ENCODE peak calls at places on chromosomes 3 and 15, in nine cellular contexts. One of them, this sample, is unnamed.

GRCh38 chr3:71956716-71957115 is 171.8 kb upstream of the PROK2 start:
- DNase-seq in brain microvascular endothelial cell: no peak
- DNase-seq in astrocyte of the spinal cord: no peak
- DNase-seq in activated B cell treated with CpG ODN at 0.5 μM for 24 hours: no peak
- DNase-seq in cardiac muscle cell: no peak
- DNase-seq in K562: peak; percentile 9
- DNase-seq in astrocyte of the cerebellum: no peak
- DNase-seq in OCI-LY7: no peak
- DNase-seq in tibial artery: no peak
- DNase-seq in this sample: no peak

GRCh38 chr15:95765161-95765560 is 565.3 kb upstream of the NR2F2 start:
- DNase-seq in brain microvascular endothelial cell: no peak
- DNase-seq in astrocyte of the spinal cord: no peak
- DNase-seq in activated B cell treated with CpG ODN at 0.5 μM for 24 hours: no peak
- DNase-seq in cardiac muscle cell: no peak
- DNase-seq in K562: no peak
- DNase-seq in astrocyte of the cerebellum: no peak
- DNase-seq in OCI-LY7: no peak
- DNase-seq in tibial artery: no peak
- DNase-seq in this sample: no peak

GRCh38 chr3:34727700-34728099 is 911.6 kb upstream of the ARPP21 start:
- DNase-seq in brain microvascular endothelial cell: no peak
- DNase-seq in astrocyte of the spinal cord: no peak
- DNase-seq in activated B cell treated with CpG ODN at 0.5 μM for 24 hours: no peak
- DNase-seq in cardiac muscle cell: no peak
- DNase-seq in K562: no peak
- DNase-seq in astrocyte of the cerebellum: no peak
- DNase-seq in OCI-LY7: no peak
- DNase-seq in tibial artery: no peak
- DNase-seq in this sample: no peak

GRCh38 chr15:31300981-31301686 is 25.5 kb upstream of the KLF13 start:
- DNase-seq in brain microvascular endothelial cell: no peak
- DNase-seq in astrocyte of the spinal cord: no peak
- DNase-seq in activated B cell treated with CpG ODN at 0.5 μM for 24 hours: no peak
- DNase-seq in cardiac muscle cell: no peak
- DNase-seq in K562: no peak
- DNase-seq in astrocyte of the cerebellum: no peak
- DNase-seq in OCI-LY7: no peak
- DNase-seq in tibial artery: peak; percentile 50
- DNase-seq in this sample: no peak

GRCh38 chr3:183359036-183359435 is 69.4 kb downstream of the MCF2L2 start:
- DNase-seq in brain microvascular endothelial cell: no peak
- DNase-seq in astrocyte of the spinal cord: no peak
- DNase-seq in activated B cell treated with CpG ODN at 0.5 μM for 24 hours: no peak
- DNase-seq in cardiac muscle cell: no peak
- DNase-seq in K562: no peak
- DNase-seq in astrocyte of the cerebellum: no peak
- DNase-seq in OCI-LY7: no peak
- DNase-seq in tibial artery: no peak
- DNase-seq in this sample: no peak

GRCh38 chr15:70132148-70132547 is 34.4 kb upstream of the TLE3 start:
- DNase-seq in brain microvascular endothelial cell: no peak
- DNase-seq in astrocyte of the spinal cord: peak; percentile 45
- DNase-seq in activated B cell treated with CpG ODN at 0.5 μM for 24 hours: no peak
- DNase-seq in cardiac muscle cell: peak; percentile 86
- DNase-seq in K562: no peak
- DNase-seq in astrocyte of the cerebellum: peak; percentile 70
- DNase-seq in OCI-LY7: no peak
- DNase-seq in tibial artery: no peak
- DNase-seq in this sample: no peak

GRCh38 chr3:114011059-114011797 is 45.1 kb downstream of the CCDC191 start:
- DNase-seq in brain microvascular endothelial cell: no peak
- DNase-seq in astrocyte of the spinal cord: no peak
- DNase-seq in activated B cell treated with CpG ODN at 0.5 μM for 24 hours: no peak
- DNase-seq in cardiac muscle cell: no peak
- DNase-seq in K562: no peak
- DNase-seq in astrocyte of the cerebellum: no peak
- DNase-seq in OCI-LY7: peak; percentile 62
- DNase-seq in tibial artery: no peak
- DNase-seq in this sample: no peak

GRCh38 chr3:35663471-35663870 is 24.1 kb downstream of the ARPP21 start:
- DNase-seq in brain microvascular endothelial cell: no peak
- DNase-seq in astrocyte of the spinal cord: no peak
- DNase-seq in activated B cell treated with CpG ODN at 0.5 μM for 24 hours: no peak
- DNase-seq in cardiac muscle cell: no peak
- DNase-seq in K562: no peak
- DNase-seq in astrocyte of the cerebellum: no peak
- DNase-seq in OCI-LY7: no peak
- DNase-seq in tibial artery: no peak
- DNase-seq in this sample: no peak

GRCh38 chr3:107431048-107431297 is 53.7 kb downstream of the CCDC54 start:
- DNase-seq in brain microvascular endothelial cell: no peak
- DNase-seq in astrocyte of the spinal cord: no peak
- DNase-seq in activated B cell treated with CpG ODN at 0.5 μM for 24 hours: no peak
- DNase-seq in cardiac muscle cell: no peak
- DNase-seq in K562: no peak
- DNase-seq in astrocyte of the cerebellum: no peak
- DNase-seq in OCI-LY7: no peak
- DNase-seq in tibial artery: peak; percentile 75
- DNase-seq in this sample: peak; percentile 21

GRCh38 chr15:100723323-100723801 is 121.0 kb downstream of the ASB7 start:
- DNase-seq in brain microvascular endothelial cell: no peak
- DNase-seq in astrocyte of the spinal cord: no peak
- DNase-seq in activated B cell treated with CpG ODN at 0.5 μM for 24 hours: no peak
- DNase-seq in cardiac muscle cell: no peak
- DNase-seq in K562: no peak
- DNase-seq in astrocyte of the cerebellum: no peak
- DNase-seq in OCI-LY7: no peak
- DNase-seq in tibial artery: no peak
- DNase-seq in this sample: no peak

GRCh38 chr3:194740859-194741486 is 55.3 kb downstream of the FAM43A start:
- DNase-seq in brain microvascular endothelial cell: peak; percentile 62
- DNase-seq in astrocyte of the spinal cord: peak; percentile 68
- DNase-seq in activated B cell treated with CpG ODN at 0.5 μM for 24 hours: no peak
- DNase-seq in cardiac muscle cell: peak; percentile 88
- DNase-seq in K562: no peak
- DNase-seq in astrocyte of the cerebellum: peak; percentile 37
- DNase-seq in OCI-LY7: no peak
- DNase-seq in tibial artery: no peak
- DNase-seq in this sample: no peak

GRCh38 chr3:111152506-111152905 is 80.9 kb downstream of the NECTIN3 start:
- DNase-seq in brain microvascular endothelial cell: no peak
- DNase-seq in astrocyte of the spinal cord: peak; percentile 25
- DNase-seq in activated B cell treated with CpG ODN at 0.5 μM for 24 hours: no peak
- DNase-seq in cardiac muscle cell: no peak
- DNase-seq in K562: no peak
- DNase-seq in astrocyte of the cerebellum: no peak
- DNase-seq in OCI-LY7: no peak
- DNase-seq in tibial artery: no peak
- DNase-seq in this sample: no peak

GRCh38 chr3:111156506-111156905 is 84.9 kb downstream of the NECTIN3 start:
- DNase-seq in brain microvascular endothelial cell: no peak
- DNase-seq in astrocyte of the spinal cord: peak; percentile 20
- DNase-seq in activated B cell treated with CpG ODN at 0.5 μM for 24 hours: no peak
- DNase-seq in cardiac muscle cell: peak; percentile 14
- DNase-seq in K562: no peak
- DNase-seq in astrocyte of the cerebellum: peak; percentile 19
- DNase-seq in OCI-LY7: no peak
- DNase-seq in tibial artery: no peak
- DNase-seq in this sample: no peak

DNA sequence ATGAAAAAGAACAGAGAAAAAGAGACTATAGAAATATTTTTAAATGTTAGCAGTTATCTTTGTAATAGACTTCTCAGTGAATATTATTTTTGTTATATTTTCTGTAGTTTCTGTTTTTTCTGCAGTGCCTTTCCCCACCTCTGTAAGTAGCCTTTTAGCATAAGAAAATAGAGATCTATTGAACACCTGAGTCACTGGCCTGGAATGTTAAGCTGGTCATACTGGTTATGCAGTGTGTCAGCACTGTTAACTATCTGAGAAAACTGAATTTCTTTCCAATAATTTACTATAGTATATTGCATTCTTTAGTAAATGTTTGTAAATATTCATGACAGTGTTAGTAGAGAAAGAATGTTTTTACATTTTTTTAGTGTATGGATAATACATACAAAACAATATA is 79.8 kb downstream of the NECTIN3 start:
- DNase-seq in brain microvascular endothelial cell: peak; percentile 84
- DNase-seq in astrocyte of the spinal cord: peak; percentile 76
- DNase-seq in activated B cell treated with CpG ODN at 0.5 μM for 24 hours: no peak
- DNase-seq in cardiac muscle cell: peak; percentile 39
- DNase-seq in K562: no peak
- DNase-seq in astrocyte of the cerebellum: peak; percentile 40
- DNase-seq in OCI-LY7: no peak
- DNase-seq in tibial artery: no peak
- DNase-seq in this sample: no peak
- TF ChIP-seq CTCF in brain microvascular endothelial cell: no peak
- TF ChIP-seq CTCF in astrocyte of the spinal cord: no peak
- TF ChIP-seq CTCF in activated B cell treated with CpG ODN at 0.5 μM for 24 hours: no peak
- TF ChIP-seq CTCF in cardiac muscle cell: no peak
- TF ChIP-seq CTCF in K562: no peak
- TF ChIP-seq CTCF in astrocyte of the cerebellum: no peak
- TF ChIP-seq CTCF in OCI-LY7: no peak
- TF ChIP-seq CTCF in tibial artery: no peak
- TF ChIP-seq CTCF in this sample: no peak

DNA sequence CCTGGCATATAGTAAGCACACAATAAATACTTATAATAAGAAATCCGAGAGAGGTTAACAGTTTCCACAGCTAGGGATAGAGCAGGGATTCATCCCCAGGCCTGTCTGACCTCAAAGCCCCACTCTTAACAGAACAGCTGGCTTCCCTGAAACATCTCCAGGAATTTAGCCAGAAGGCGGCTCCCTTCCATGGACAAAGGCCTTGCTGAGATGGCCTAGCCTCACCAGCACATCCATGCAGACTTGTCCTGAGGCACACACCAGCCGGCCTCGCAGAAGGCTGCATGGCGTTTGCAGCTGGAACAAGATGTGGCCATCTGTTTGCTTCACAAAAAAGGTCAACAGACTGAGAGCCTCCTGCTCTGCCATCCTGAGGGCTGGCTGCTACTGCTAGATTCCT is 245.4 kb downstream of the SLCO3A1 start:
- DNase-seq in brain microvascular endothelial cell: no peak
- DNase-seq in astrocyte of the spinal cord: no peak
- DNase-seq in activated B cell treated with CpG ODN at 0.5 μM for 24 hours: no peak
- DNase-seq in cardiac muscle cell: peak; percentile 35
- DNase-seq in K562: no peak
- DNase-seq in astrocyte of the cerebellum: no peak
- DNase-seq in OCI-LY7: no peak
- DNase-seq in tibial artery: no peak
- DNase-seq in this sample: no peak
- TF ChIP-seq CTCF in brain microvascular endothelial cell: no peak
- TF ChIP-seq CTCF in astrocyte of the spinal cord: no peak
- TF ChIP-seq CTCF in activated B cell treated with CpG ODN at 0.5 μM for 24 hours: no peak
- TF ChIP-seq CTCF in cardiac muscle cell: no peak
- TF ChIP-seq CTCF in K562: no peak
- TF ChIP-seq CTCF in astrocyte of the cerebellum: no peak
- TF ChIP-seq CTCF in OCI-LY7: no peak
- TF ChIP-seq CTCF in tibial artery: no peak
- TF ChIP-seq CTCF in this sample: no peak

GRCh38 chr3:27943106-27943505 is 221.0 kb upstream of the EOMES start:
- DNase-seq in brain microvascular endothelial cell: no peak
- DNase-seq in astrocyte of the spinal cord: no peak
- DNase-seq in activated B cell treated with CpG ODN at 0.5 μM for 24 hours: no peak
- DNase-seq in cardiac muscle cell: peak; percentile 36
- DNase-seq in K562: no peak
- DNase-seq in astrocyte of the cerebellum: no peak
- DNase-seq in OCI-LY7: no peak
- DNase-seq in tibial artery: no peak
- DNase-seq in this sample: no peak
- TF ChIP-seq CTCF in brain microvascular endothelial cell: peak; percentile 36
- TF ChIP-seq CTCF in astrocyte of the spinal cord: peak; percentile 33
- TF ChIP-seq CTCF in activated B cell treated with CpG ODN at 0.5 μM for 24 hours: no peak
- TF ChIP-seq CTCF in cardiac muscle cell: peak; percentile 59
- TF ChIP-seq CTCF in K562: no peak
- TF ChIP-seq CTCF in astrocyte of the cerebellum: peak; percentile 46
- TF ChIP-seq CTCF in OCI-LY7: peak; percentile 27
- TF ChIP-seq CTCF in tibial artery: no peak
- TF ChIP-seq CTCF in this sample: peak; percentile 16

GRCh38 chr15:65611888-65612615 is 1.1 kb upstream of the INTS14 start:
- DNase-seq in brain microvascular endothelial cell: no peak
- DNase-seq in astrocyte of the spinal cord: no peak
- DNase-seq in activated B cell treated with CpG ODN at 0.5 μM for 24 hours: no peak
- DNase-seq in cardiac muscle cell: no peak
- DNase-seq in K562: no peak
- DNase-seq in astrocyte of the cerebellum: no peak
- DNase-seq in OCI-LY7: peak; percentile 43
- DNase-seq in tibial artery: no peak
- DNase-seq in this sample: no peak

GRCh38 chr15:65612616-65612946 is 1.6 kb upstream of the INTS14 start:
- DNase-seq in brain microvascular endothelial cell: no peak
- DNase-seq in astrocyte of the spinal cord: no peak
- DNase-seq in activated B cell treated with CpG ODN at 0.5 μM for 24 hours: no peak
- DNase-seq in cardiac muscle cell: no peak
- DNase-seq in K562: no peak
- DNase-seq in astrocyte of the cerebellum: no peak
- DNase-seq in OCI-LY7: no peak
- DNase-seq in tibial artery: no peak
- DNase-seq in this sample: no peak

GRCh38 chr15:65613365-65613764 is 2.4 kb upstream of the INTS14 start:
- DNase-seq in brain microvascular endothelial cell: no peak
- DNase-seq in astrocyte of the spinal cord: no peak
- DNase-seq in activated B cell treated with CpG ODN at 0.5 μM for 24 hours: no peak
- DNase-seq in cardiac muscle cell: no peak
- DNase-seq in K562: no peak
- DNase-seq in astrocyte of the cerebellum: no peak
- DNase-seq in OCI-LY7: no peak
- DNase-seq in tibial artery: no peak
- DNase-seq in this sample: no peak

GRCh38 chr15:65612949-65613348 is 2.0 kb upstream of the INTS14 start:
- DNase-seq in brain microvascular endothelial cell: no peak
- DNase-seq in astrocyte of the spinal cord: no peak
- DNase-seq in activated B cell treated with CpG ODN at 0.5 μM for 24 hours: no peak
- DNase-seq in cardiac muscle cell: no peak
- DNase-seq in K562: no peak
- DNase-seq in astrocyte of the cerebellum: no peak
- DNase-seq in OCI-LY7: no peak
- DNase-seq in tibial artery: no peak
- DNase-seq in this sample: no peak

DNA sequence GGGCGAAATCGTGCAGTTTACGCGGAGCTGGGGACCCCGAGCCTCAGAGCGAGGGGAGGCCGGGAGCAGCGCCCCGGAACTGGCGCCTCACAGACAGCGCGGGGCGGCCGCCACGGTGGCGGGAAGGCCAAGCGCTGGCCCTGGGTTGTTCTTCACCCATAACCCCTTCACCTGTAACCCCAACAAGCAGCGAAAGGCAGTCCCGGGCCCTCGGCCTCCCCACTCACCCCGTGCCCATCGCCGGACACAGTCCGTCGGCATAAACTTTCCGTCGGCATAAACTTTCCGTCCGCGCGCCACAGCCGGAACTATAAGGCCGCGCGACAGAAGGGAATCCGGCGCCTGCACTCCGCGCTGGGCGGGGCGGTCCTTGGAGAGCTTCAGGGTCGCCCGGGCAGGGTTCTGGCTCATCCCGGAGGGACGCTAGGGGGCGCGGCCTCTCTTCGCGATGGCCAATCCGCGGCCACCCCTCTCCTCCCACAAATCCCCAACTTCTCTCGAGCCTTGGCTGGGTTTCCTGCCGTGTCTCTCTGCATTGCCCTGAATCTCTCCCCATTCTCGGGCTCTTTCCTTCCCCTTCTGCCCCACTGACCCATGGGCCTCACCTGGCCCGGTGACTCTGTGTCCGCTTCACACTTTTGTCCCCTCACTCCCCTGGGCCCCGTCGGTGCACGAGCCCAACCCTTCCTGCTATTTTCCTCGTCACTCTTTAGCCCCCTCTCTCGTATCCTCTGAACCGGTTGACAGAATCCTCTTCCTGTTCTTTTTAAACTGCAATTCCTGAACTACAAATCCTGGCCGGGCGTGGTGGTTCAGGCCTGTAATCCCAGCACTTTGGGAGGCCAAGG is at the start of gene INTS14:
- DNase-seq in brain microvascular endothelial cell: peak; percentile 95
- DNase-seq in astrocyte of the spinal cord: peak; percentile 98
- DNase-seq in activated B cell treated with CpG ODN at 0.5 μM for 24 hours: peak; percentile 89
- DNase-seq in cardiac muscle cell: peak; percentile 99
- DNase-seq in K562: peak; percentile 97
- DNase-seq in astrocyte of the cerebellum: peak; percentile 91
- DNase-seq in OCI-LY7: peak; percentile 97
- DNase-seq in tibial artery: peak; percentile 99
- DNase-seq in this sample: peak; percentile 83
- TF ChIP-seq CTCF in brain microvascular endothelial cell: peak; percentile 62
- TF ChIP-seq CTCF in astrocyte of the spinal cord: peak; percentile 62
- TF ChIP-seq CTCF in activated B cell treated with CpG ODN at 0.5 μM for 24 hours: no peak
- TF ChIP-seq CTCF in cardiac muscle cell: peak; percentile 35
- TF ChIP-seq CTCF in K562: peak; percentile 72
- TF ChIP-seq CTCF in astrocyte of the cerebellum: peak; percentile 42
- TF ChIP-seq CTCF in OCI-LY7: peak; percentile 74
- TF ChIP-seq CTCF in tibial artery: peak; percentile 53
- TF ChIP-seq CTCF in this sample: peak; percentile 30